ENCODE peak calls at places on chromosomes 11 and 22, in eight cellular contexts. M is DMS 273 treated with DMSO at 0.1 percent for 48 hours, B is fibroblast of the conjunctiva, X is psoas muscle, R is OCI-LY7, Y is NCI-H446 treated with DMSO at 0.1 percent for 48 hours, N is heart right ventricle, E is astrocyte of the hippocampus. K is an unnamed sample.

GRCh38 chr11:124745835-124746620 is 6.0 kb downstream of the VSIG2 start:
- DNase-seq in M (no peak), B (no peak), X (no peak), R (peak), Y (no peak), N (no peak), E (no peak), K (no peak)

GRCh38 chr11:73307323-73308002 is 613 bp upstream of the ARHGEF17 start:
- DNase-seq in M (peak), B (peak), X (peak), R (peak), Y (peak), N (peak), E (peak), K (peak)

GRCh38 chr11:115939726-115940421 is 435.7 kb upstream of the CADM1 start:
- DNase-seq in M (no peak), B (no peak), X (no peak), R (peak), Y (no peak), N (no peak), E (no peak), K (no peak)

GRCh38 chr11:130525307-130525706 is 76.9 kb downstream of the ADAMTS15 start:
- DNase-seq in M (no peak), B (no peak), X (no peak), R (no peak), Y (no peak), N (no peak), E (no peak), K (no peak)

GRCh38 chr11:109123811-109124787 is 297.9 kb upstream of the C11orf87 start:
- DNase-seq in M (peak), B (no peak), X (no peak), R (no peak), Y (peak), N (peak), E (peak), K (no peak)

GRCh38 chr11:124839051-124839971 is 25.9 kb upstream of the ROBO3 start:
- DNase-seq in M (no peak), B (no peak), X (no peak), R (no peak), Y (no peak), N (no peak), E (peak), K (no peak)

GRCh38 chr22:44869196-44869595 is 116.8 kb downstream of the ARHGAP8 start:
- DNase-seq in M (no peak), B (no peak), X (no peak), R (no peak), Y (no peak), N (no peak), E (no peak), K (no peak)

GRCh38 chr11:47905358-47906059 is 57.4 kb upstream of the NUP160 start:
- DNase-seq in M (peak), B (peak), X (no peak), R (peak), Y (no peak), N (no peak), E (no peak), K (no peak)